ENCODE peak calls at places on chromosomes 4 and X, in nine cellular contexts. One of them, this sample, is unnamed.
A peak's percentile ranks its signal among the peaks of the same experiment; 100 is the strongest.

GRCh38 chr4:173494013-173494970 is 35.7 kb downstream of the HAND2 start:
- DNase-seq in G401: peak; percentile 85
- DNase-seq in activated CD4-positive, alpha-beta T cell treated with anti-CD3 and anti-CD28 coated beads, Interleukin-2, amount 50 U/mL, for 1 hour: peak; percentile 44
- DNase-seq in stimulated activated CD4-positive, alpha-beta T cell treated with anti-CD3 and anti-CD28 coated beads, Interleukin-4, amount 100 ng/mL, for 48 hours: no peak
- DNase-seq in CD4-positive, alpha-beta memory T cell: peak; percentile 69
- DNase-seq in BE2C: no peak
- DNase-seq in foreskin fibroblast: peak; percentile 62
- DNase-seq in PC-3: peak; percentile 74
- DNase-seq in colonic mucosa: peak; percentile 78
- DNase-seq in this sample: peak; percentile 65

GRCh38 chrX:8689473-8689872 is 42.5 kb downstream of the ANOS1 start:
- DNase-seq in activated CD4-positive, alpha-beta T cell treated with anti-CD3 and anti-CD28 coated beads, Interleukin-2, amount 50 U/mL, for 1 hour: no peak
- DNase-seq in foreskin fibroblast: no peak
- DNase-seq in CD4-positive, alpha-beta memory T cell: no peak
- DNase-seq in stimulated activated CD4-positive, alpha-beta T cell treated with anti-CD3 and anti-CD28 coated beads, Interleukin-4, amount 100 ng/mL, for 48 hours: no peak
- DNase-seq in G401: no peak
- DNase-seq in PC-3: no peak
- DNase-seq in colonic mucosa: no peak
- DNase-seq in BE2C: no peak
- DNase-seq in this sample: no peak

GRCh38 chr4:39497909-39498723 is 29.1 kb downstream of the UGDH start:
- DNase-seq in PC-3: no peak
- DNase-seq in foreskin fibroblast: no peak
- DNase-seq in G401: no peak
- DNase-seq in stimulated activated CD4-positive, alpha-beta T cell treated with anti-CD3 and anti-CD28 coated beads, Interleukin-4, amount 100 ng/mL, for 48 hours: no peak
- DNase-seq in CD4-positive, alpha-beta memory T cell: no peak
- DNase-seq in activated CD4-positive, alpha-beta T cell treated with anti-CD3 and anti-CD28 coated beads, Interleukin-2, amount 50 U/mL, for 1 hour: no peak
- DNase-seq in BE2C: no peak
- DNase-seq in colonic mucosa: no peak
- DNase-seq in this sample: no peak

GRCh38 chr4:137106733-137107132 is 425.6 kb downstream of the PCDH18 start:
- DNase-seq in PC-3: no peak
- DNase-seq in activated CD4-positive, alpha-beta T cell treated with anti-CD3 and anti-CD28 coated beads, Interleukin-2, amount 50 U/mL, for 1 hour: no peak
- DNase-seq in G401: no peak
- DNase-seq in foreskin fibroblast: no peak
- DNase-seq in colonic mucosa: no peak
- DNase-seq in stimulated activated CD4-positive, alpha-beta T cell treated with anti-CD3 and anti-CD28 coated beads, Interleukin-4, amount 100 ng/mL, for 48 hours: no peak
- DNase-seq in BE2C: no peak
- DNase-seq in CD4-positive, alpha-beta memory T cell: no peak
- DNase-seq in this sample: no peak

GRCh38 chr4:2009651-2010233 is 968 bp upstream of the NELFA start:
- DNase-seq in colonic mucosa: peak; percentile 73
- DNase-seq in BE2C: peak; percentile 84
- DNase-seq in stimulated activated CD4-positive, alpha-beta T cell treated with anti-CD3 and anti-CD28 coated beads, Interleukin-4, amount 100 ng/mL, for 48 hours: peak; percentile 33
- DNase-seq in G401: peak; percentile 53
- DNase-seq in CD4-positive, alpha-beta memory T cell: peak; percentile 64
- DNase-seq in foreskin fibroblast: peak; percentile 62
- DNase-seq in activated CD4-positive, alpha-beta T cell treated with anti-CD3 and anti-CD28 coated beads, Interleukin-2, amount 50 U/mL, for 1 hour: peak; percentile 42
- DNase-seq in PC-3: peak; percentile 55
- DNase-seq in this sample: peak; percentile 85

GRCh38 chr4:7661846-7662506 is 227.2 kb upstream of the PSAPL1 start:
- DNase-seq in foreskin fibroblast: no peak
- DNase-seq in CD4-positive, alpha-beta memory T cell: no peak
- DNase-seq in G401: no peak
- DNase-seq in PC-3: no peak
- DNase-seq in stimulated activated CD4-positive, alpha-beta T cell treated with anti-CD3 and anti-CD28 coated beads, Interleukin-4, amount 100 ng/mL, for 48 hours: no peak
- DNase-seq in activated CD4-positive, alpha-beta T cell treated with anti-CD3 and anti-CD28 coated beads, Interleukin-2, amount 50 U/mL, for 1 hour: no peak
- DNase-seq in colonic mucosa: no peak
- DNase-seq in BE2C: no peak
- DNase-seq in this sample: no peak

GRCh38 chr4:62377700-62378099 is 1177.6 kb downstream of the ADGRL3 start:
- DNase-seq in stimulated activated CD4-positive, alpha-beta T cell treated with anti-CD3 and anti-CD28 coated beads, Interleukin-4, amount 100 ng/mL, for 48 hours: no peak
- DNase-seq in foreskin fibroblast: no peak
- DNase-seq in G401: no peak
- DNase-seq in PC-3: no peak
- DNase-seq in CD4-positive, alpha-beta memory T cell: no peak
- DNase-seq in BE2C: no peak
- DNase-seq in colonic mucosa: no peak
- DNase-seq in activated CD4-positive, alpha-beta T cell treated with anti-CD3 and anti-CD28 coated beads, Interleukin-2, amount 50 U/mL, for 1 hour: no peak
- DNase-seq in this sample: no peak

GRCh38 chrX:68139791-68140190 is 293.5 kb downstream of the OPHN1 start:
- DNase-seq in PC-3: no peak
- DNase-seq in foreskin fibroblast: no peak
- DNase-seq in CD4-positive, alpha-beta memory T cell: no peak
- DNase-seq in activated CD4-positive, alpha-beta T cell treated with anti-CD3 and anti-CD28 coated beads, Interleukin-2, amount 50 U/mL, for 1 hour: no peak
- DNase-seq in G401: no peak
- DNase-seq in BE2C: no peak
- DNase-seq in colonic mucosa: no peak
- DNase-seq in stimulated activated CD4-positive, alpha-beta T cell treated with anti-CD3 and anti-CD28 coated beads, Interleukin-4, amount 100 ng/mL, for 48 hours: no peak
- DNase-seq in this sample: no peak

GRCh38 chr4:115366390-115366789 is 253.0 kb upstream of the NDST4 start:
- DNase-seq in G401: no peak
- DNase-seq in activated CD4-positive, alpha-beta T cell treated with anti-CD3 and anti-CD28 coated beads, Interleukin-2, amount 50 U/mL, for 1 hour: no peak
- DNase-seq in stimulated activated CD4-positive, alpha-beta T cell treated with anti-CD3 and anti-CD28 coated beads, Interleukin-4, amount 100 ng/mL, for 48 hours: no peak
- DNase-seq in colonic mucosa: no peak
- DNase-seq in foreskin fibroblast: no peak
- DNase-seq in BE2C: no peak
- DNase-seq in CD4-positive, alpha-beta memory T cell: no peak
- DNase-seq in PC-3: no peak
- DNase-seq in this sample: no peak

GRCh38 chr4:56026596-56026995 is 77.9 kb downstream of the CEP135 start:
- DNase-seq in G401: no peak
- DNase-seq in BE2C: no peak
- DNase-seq in stimulated activated CD4-positive, alpha-beta T cell treated with anti-CD3 and anti-CD28 coated beads, Interleukin-4, amount 100 ng/mL, for 48 hours: no peak
- DNase-seq in foreskin fibroblast: no peak
- DNase-seq in PC-3: peak; percentile 68
- DNase-seq in activated CD4-positive, alpha-beta T cell treated with anti-CD3 and anti-CD28 coated beads, Interleukin-2, amount 50 U/mL, for 1 hour: no peak
- DNase-seq in colonic mucosa: no peak
- DNase-seq in CD4-positive, alpha-beta memory T cell: no peak
- DNase-seq in this sample: peak; percentile 29

GRCh38 chr4:69071286-69071685 is 25.0 kb upstream of the UGT2B7 start:
- DNase-seq in stimulated activated CD4-positive, alpha-beta T cell treated with anti-CD3 and anti-CD28 coated beads, Interleukin-4, amount 100 ng/mL, for 48 hours: no peak
- DNase-seq in colonic mucosa: no peak
- DNase-seq in G401: no peak
- DNase-seq in CD4-positive, alpha-beta memory T cell: no peak
- DNase-seq in activated CD4-positive, alpha-beta T cell treated with anti-CD3 and anti-CD28 coated beads, Interleukin-2, amount 50 U/mL, for 1 hour: no peak
- DNase-seq in foreskin fibroblast: no peak
- DNase-seq in PC-3: no peak
- DNase-seq in BE2C: no peak
- DNase-seq in this sample: no peak

GRCh38 chr4:141669501-141669900 is 33.1 kb downstream of the IL15 start:
- DNase-seq in foreskin fibroblast: no peak
- DNase-seq in activated CD4-positive, alpha-beta T cell treated with anti-CD3 and anti-CD28 coated beads, Interleukin-2, amount 50 U/mL, for 1 hour: no peak
- DNase-seq in CD4-positive, alpha-beta memory T cell: no peak
- DNase-seq in stimulated activated CD4-positive, alpha-beta T cell treated with anti-CD3 and anti-CD28 coated beads, Interleukin-4, amount 100 ng/mL, for 48 hours: no peak
- DNase-seq in PC-3: no peak
- DNase-seq in BE2C: no peak
- DNase-seq in G401: no peak
- DNase-seq in colonic mucosa: no peak
- DNase-seq in this sample: no peak

GRCh38 chr4:7393491-7394183 is 41.1 kb downstream of the PSAPL1 start:
- DNase-seq in activated CD4-positive, alpha-beta T cell treated with anti-CD3 and anti-CD28 coated beads, Interleukin-2, amount 50 U/mL, for 1 hour: no peak
- DNase-seq in foreskin fibroblast: no peak
- DNase-seq in G401: no peak
- DNase-seq in colonic mucosa: no peak
- DNase-seq in CD4-positive, alpha-beta memory T cell: no peak
- DNase-seq in PC-3: no peak
- DNase-seq in BE2C: no peak
- DNase-seq in stimulated activated CD4-positive, alpha-beta T cell treated with anti-CD3 and anti-CD28 coated beads, Interleukin-4, amount 100 ng/mL, for 48 hours: no peak
- DNase-seq in this sample: no peak

GRCh38 chr4:73676136-73676535 is 55.9 kb upstream of the RASSF6 start:
- DNase-seq in foreskin fibroblast: no peak
- DNase-seq in G401: no peak
- DNase-seq in activated CD4-positive, alpha-beta T cell treated with anti-CD3 and anti-CD28 coated beads, Interleukin-2, amount 50 U/mL, for 1 hour: no peak
- DNase-seq in CD4-positive, alpha-beta memory T cell: no peak
- DNase-seq in stimulated activated CD4-positive, alpha-beta T cell treated with anti-CD3 and anti-CD28 coated beads, Interleukin-4, amount 100 ng/mL, for 48 hours: no peak
- DNase-seq in BE2C: no peak
- DNase-seq in colonic mucosa: no peak
- DNase-seq in PC-3: peak; percentile 61
- DNase-seq in this sample: no peak

GRCh38 chr4:152454398-152455011 is 81.4 kb downstream of the FBXW7 start:
- DNase-seq in G401: peak; percentile 17
- DNase-seq in foreskin fibroblast: no peak
- DNase-seq in stimulated activated CD4-positive, alpha-beta T cell treated with anti-CD3 and anti-CD28 coated beads, Interleukin-4, amount 100 ng/mL, for 48 hours: no peak
- DNase-seq in activated CD4-positive, alpha-beta T cell treated with anti-CD3 and anti-CD28 coated beads, Interleukin-2, amount 50 U/mL, for 1 hour: no peak
- DNase-seq in colonic mucosa: no peak
- DNase-seq in BE2C: no peak
- DNase-seq in PC-3: peak; percentile 53
- DNase-seq in CD4-positive, alpha-beta memory T cell: peak; percentile 12
- DNase-seq in this sample: peak; percentile 49

GRCh38 chr4:159455675-159456235 is 352.9 kb downstream of the RAPGEF2 start:
- DNase-seq in foreskin fibroblast: no peak
- DNase-seq in colonic mucosa: no peak
- DNase-seq in BE2C: peak; percentile 36
- DNase-seq in PC-3: peak; percentile 66
- DNase-seq in G401: peak; percentile 18
- DNase-seq in CD4-positive, alpha-beta memory T cell: no peak
- DNase-seq in stimulated activated CD4-positive, alpha-beta T cell treated with anti-CD3 and anti-CD28 coated beads, Interleukin-4, amount 100 ng/mL, for 48 hours: no peak
- DNase-seq in activated CD4-positive, alpha-beta T cell treated with anti-CD3 and anti-CD28 coated beads, Interleukin-2, amount 50 U/mL, for 1 hour: no peak
- DNase-seq in this sample: peak; percentile 64

GRCh38 chrX:24657671-24658410 is 10.7 kb upstream of the PCYT1B start:
- DNase-seq in foreskin fibroblast: no peak
- DNase-seq in stimulated activated CD4-positive, alpha-beta T cell treated with anti-CD3 and anti-CD28 coated beads, Interleukin-4, amount 100 ng/mL, for 48 hours: no peak
- DNase-seq in CD4-positive, alpha-beta memory T cell: no peak
- DNase-seq in PC-3: no peak
- DNase-seq in G401: no peak
- DNase-seq in activated CD4-positive, alpha-beta T cell treated with anti-CD3 and anti-CD28 coated beads, Interleukin-2, amount 50 U/mL, for 1 hour: no peak
- DNase-seq in colonic mucosa: no peak
- DNase-seq in BE2C: no peak
- DNase-seq in this sample: no peak

GRCh38 chr4:169014581-169014980 is 4.5 kb upstream of the CBR4 start:
- DNase-seq in PC-3: peak; percentile 85
- DNase-seq in CD4-positive, alpha-beta memory T cell: no peak
- DNase-seq in BE2C: no peak
- DNase-seq in G401: no peak
- DNase-seq in foreskin fibroblast: no peak
- DNase-seq in activated CD4-positive, alpha-beta T cell treated with anti-CD3 and anti-CD28 coated beads, Interleukin-2, amount 50 U/mL, for 1 hour: no peak
- DNase-seq in stimulated activated CD4-positive, alpha-beta T cell treated with anti-CD3 and anti-CD28 coated beads, Interleukin-4, amount 100 ng/mL, for 48 hours: no peak
- DNase-seq in colonic mucosa: no peak
- DNase-seq in this sample: no peak

GRCh38 chr4:169945636-169946035 is 80.6 kb downstream of the MFAP3L start:
- DNase-seq in stimulated activated CD4-positive, alpha-beta T cell treated with anti-CD3 and anti-CD28 coated beads, Interleukin-4, amount 100 ng/mL, for 48 hours: no peak
- DNase-seq in colonic mucosa: no peak
- DNase-seq in activated CD4-positive, alpha-beta T cell treated with anti-CD3 and anti-CD28 coated beads, Interleukin-2, amount 50 U/mL, for 1 hour: no peak
- DNase-seq in PC-3: no peak
- DNase-seq in BE2C: no peak
- DNase-seq in CD4-positive, alpha-beta memory T cell: no peak
- DNase-seq in G401: no peak
- DNase-seq in foreskin fibroblast: no peak
- DNase-seq in this sample: no peak

GRCh38 chr4:56077676-56078075 is 128.9 kb downstream of the CEP135 start:
- DNase-seq in colonic mucosa: no peak
- DNase-seq in foreskin fibroblast: no peak
- DNase-seq in PC-3: no peak
- DNase-seq in G401: no peak
- DNase-seq in BE2C: no peak
- DNase-seq in activated CD4-positive, alpha-beta T cell treated with anti-CD3 and anti-CD28 coated beads, Interleukin-2, amount 50 U/mL, for 1 hour: no peak
- DNase-seq in CD4-positive, alpha-beta memory T cell: no peak
- DNase-seq in stimulated activated CD4-positive, alpha-beta T cell treated with anti-CD3 and anti-CD28 coated beads, Interleukin-4, amount 100 ng/mL, for 48 hours: no peak
- DNase-seq in this sample: peak; percentile 6

GRCh38 chrX:46965125-46965758 is 53.0 kb downstream of the JADE3 start:
- DNase-seq in stimulated activated CD4-positive, alpha-beta T cell treated with anti-CD3 and anti-CD28 coated beads, Interleukin-4, amount 100 ng/mL, for 48 hours: no peak
- DNase-seq in G401: no peak
- DNase-seq in CD4-positive, alpha-beta memory T cell: no peak
- DNase-seq in colonic mucosa: no peak
- DNase-seq in foreskin fibroblast: peak; percentile 25
- DNase-seq in PC-3: peak; percentile 19
- DNase-seq in activated CD4-positive, alpha-beta T cell treated with anti-CD3 and anti-CD28 coated beads, Interleukin-2, amount 50 U/mL, for 1 hour: no peak
- DNase-seq in BE2C: no peak
- DNase-seq in this sample: peak; percentile 69

GRCh38 chr4:168551945-168552695 is 55.3 kb downstream of the PALLD start:
- DNase-seq in colonic mucosa: no peak
- DNase-seq in PC-3: peak; percentile 46
- DNase-seq in CD4-positive, alpha-beta memory T cell: peak; percentile 24
- DNase-seq in stimulated activated CD4-positive, alpha-beta T cell treated with anti-CD3 and anti-CD28 coated beads, Interleukin-4, amount 100 ng/mL, for 48 hours: no peak
- DNase-seq in BE2C: no peak
- DNase-seq in foreskin fibroblast: no peak
- DNase-seq in G401: no peak
- DNase-seq in activated CD4-positive, alpha-beta T cell treated with anti-CD3 and anti-CD28 coated beads, Interleukin-2, amount 50 U/mL, for 1 hour: no peak
- DNase-seq in this sample: no peak

GRCh38 chr4:87112063-87112462 is 108.4 kb downstream of the KLHL8 start:
- DNase-seq in CD4-positive, alpha-beta memory T cell: no peak
- DNase-seq in G401: no peak
- DNase-seq in stimulated activated CD4-positive, alpha-beta T cell treated with anti-CD3 and anti-CD28 coated beads, Interleukin-4, amount 100 ng/mL, for 48 hours: no peak
- DNase-seq in PC-3: no peak
- DNase-seq in activated CD4-positive, alpha-beta T cell treated with anti-CD3 and anti-CD28 coated beads, Interleukin-2, amount 50 U/mL, for 1 hour: no peak
- DNase-seq in foreskin fibroblast: no peak
- DNase-seq in BE2C: no peak
- DNase-seq in colonic mucosa: no peak
- DNase-seq in this sample: peak; percentile 37

GRCh38 chr4:54661686-54662085 is 3.9 kb downstream of the KIT start:
- DNase-seq in PC-3: peak; percentile 79
- DNase-seq in colonic mucosa: no peak
- DNase-seq in stimulated activated CD4-positive, alpha-beta T cell treated with anti-CD3 and anti-CD28 coated beads, Interleukin-4, amount 100 ng/mL, for 48 hours: no peak
- DNase-seq in BE2C: no peak
- DNase-seq in CD4-positive, alpha-beta memory T cell: no peak
- DNase-seq in foreskin fibroblast: peak; percentile 89
- DNase-seq in G401: no peak
- DNase-seq in activated CD4-positive, alpha-beta T cell treated with anti-CD3 and anti-CD28 coated beads, Interleukin-2, amount 50 U/mL, for 1 hour: no peak
- DNase-seq in this sample: peak; percentile 68